ENCODE peak calls at places on chromosomes 3 and 15, in seven cellular contexts. R is neuronal stem cell; I is fibroblast of lung; P is CD4-positive, CD25-positive, alpha-beta regulatory T cell; C is transverse colon; N is sigmoid colon; T is mesendoderm. E is an unnamed sample.

GRCh38 chr15:48636511-48636910 is 9.0 kb downstream of the FBN1 start:
- DNase-seq in R (no peak), I (no peak), P (no peak), C (no peak), N (no peak), T (no peak), E (no peak)

GRCh38 chr3:15629860-15630597 is 28.5 kb downstream of the BTD start:
- DNase-seq in R (peak; percentile 40), I (peak; percentile 89), P (peak; percentile 73), C (peak; percentile 65), N (peak; percentile 85), T (peak; percentile 89), E (peak; percentile 72)

GRCh38 chr3:108818404-108818803 is 4.2 kb upstream of the TRAT1 start:
- DNase-seq in R (peak; percentile 11), I (no peak), P (peak; percentile 69), C (peak; percentile 47), N (no peak), T (peak; percentile 83), E (peak; percentile 26)

GRCh38 chr3:149621218-149622005 is 36.4 kb downstream of the WWTR1 start:
- DNase-seq in R (no peak), I (peak; percentile 91), P (no peak), C (no peak), N (no peak), T (no peak), E (no peak)

GRCh38 chr3:120393252-120393651 is 44.1 kb upstream of the LRRC58 start:
- DNase-seq in R (no peak), I (no peak), P (no peak), C (no peak), N (no peak), T (no peak), E (no peak)

GRCh38 chr3:189606774-189607173 is 24.4 kb upstream of the TP63 start:
- DNase-seq in R (no peak), I (no peak), P (no peak), C (no peak), N (no peak), T (no peak), E (no peak)

GRCh38 chr3:163916596-163917560 is 1161.4 kb downstream of the SI start:
- DNase-seq in R (peak; percentile 3), I (no peak), P (no peak), C (no peak), N (no peak), T (peak; percentile 35), E (no peak)

GRCh38 chr3:187550446-187550845 is 119.7 kb downstream of the SST start:
- DNase-seq in R (no peak), I (no peak), P (no peak), C (no peak), N (no peak), T (no peak), E (no peak)

GRCh38 chr3:48318831-48319512 is 14.5 kb downstream of the SPINK8 start:
- DNase-seq in R (no peak), I (no peak), P (no peak), C (no peak), N (no peak), T (no peak), E (no peak)

GRCh38 chr15:72042054-72042453 is 75.9 kb downstream of the MYO9A start:
- DNase-seq in R (no peak), I (no peak), P (no peak), C (no peak), N (no peak), T (no peak), E (no peak)

GRCh38 chr3:15501126-15501525 is 20.4 kb downstream of the COLQ start:
- DNase-seq in R (no peak), I (no peak), P (no peak), C (no peak), N (no peak), T (no peak), E (no peak)

GRCh38 chr15:29805043-29805707 is 17.1 kb downstream of the TJP1 start:
- DNase-seq in R (no peak), I (peak; percentile 94), P (no peak), C (no peak), N (no peak), T (no peak), E (no peak)

GRCh38 chr3:165683947-165684346 is 153.3 kb downstream of the BCHE start:
- DNase-seq in R (no peak), I (peak; percentile 22), P (no peak), C (no peak), N (no peak), T (no peak), E (no peak)

GRCh38 chr3:165682734-165683133 is 154.5 kb downstream of the BCHE start:
- DNase-seq in R (no peak), I (no peak), P (no peak), C (no peak), N (no peak), T (no peak), E (no peak)
- H3K4me3 ChIP-seq in R (no peak overlapping the region), I (no peak overlapping the region), P (no peak overlapping the region), C (no peak overlapping the region), N (no peak overlapping the region), T (no peak overlapping the region), E (no peak overlapping the region)

GRCh38 chr15:96699871-96700401 is 369.4 kb downstream of the NR2F2 start:
- DNase-seq in R (no peak), I (no peak), P (no peak), C (no peak), N (no peak), T (peak; percentile 85), E (peak; percentile 11)

GRCh38 chr15:96701876-96702275 is 371.4 kb downstream of the NR2F2 start:
- DNase-seq in R (no peak), I (peak; percentile 2), P (no peak), C (no peak), N (no peak), T (no peak), E (no peak)

GRCh38 chr15:96703794-96704550 is 373.5 kb downstream of the NR2F2 start:
- DNase-seq in R (no peak), I (peak; percentile 37), P (no peak), C (no peak), N (no peak), T (no peak), E (no peak)

GRCh38 chr15:96701443-96701842 is 370.9 kb downstream of the NR2F2 start:
- DNase-seq in R (no peak), I (peak; percentile 5), P (no peak), C (no peak), N (no peak), T (no peak), E (no peak)

DNA sequence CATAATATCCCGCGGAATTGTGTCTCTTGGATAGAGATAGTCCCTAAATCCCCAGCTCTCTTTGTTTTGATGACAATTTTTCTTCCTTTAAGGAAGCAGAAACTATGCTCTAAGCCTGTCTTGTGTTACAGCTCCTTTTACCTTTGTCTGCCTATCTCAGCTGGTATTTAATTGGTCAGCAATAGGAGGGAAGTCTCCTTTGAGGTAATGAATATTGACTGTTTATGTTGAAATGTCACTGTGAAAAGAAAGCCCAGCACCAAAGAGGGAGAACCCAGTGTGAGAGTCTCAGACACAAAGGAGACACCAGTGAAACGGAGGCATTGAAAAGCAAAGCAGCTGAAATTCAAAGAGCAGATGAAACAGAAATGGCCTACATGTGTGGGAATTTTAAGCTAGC is 372.6 kb downstream of the NR2F2 start:
- DNase-seq in R (peak; percentile 57), I (no peak), P (no peak), C (no peak), N (no peak), T (peak; percentile 8), E (peak; percentile 2)
- H3K27me3 ChIP-seq in R (no peaks in the 10 kb centered on the region), I (no peaks in the 10 kb centered on the region), P (no peaks in the 10 kb centered on the region), C (peaks cover 10% of the 10 kb centered on the region), N (no peaks in the 10 kb centered on the region), T (no peaks in the 10 kb centered on the region), E (no peaks in the 10 kb centered on the region)

GRCh38 chr3:123657578-123657977 is 72.7 kb upstream of the HACD2 start:
- DNase-seq in R (no peak), I (peak; percentile 62), P (no peak), C (peak; percentile 35), N (no peak), T (no peak), E (no peak)
- H3K36me3 ChIP-seq in R (peaks cover 28% of the 10 kb centered on the region), I (peaks cover 7% of the 10 kb centered on the region), P (no peaks in the 10 kb centered on the region), C (no peaks in the 10 kb centered on the region), N (peaks cover 23% of the 10 kb centered on the region), T (no peaks in the 10 kb centered on the region), E (no peaks in the 10 kb centered on the region)

GRCh38 chr15:70475439-70475781 is 287.9 kb downstream of the UACA start:
- DNase-seq in R (no peak), I (no peak), P (no peak), C (no peak), N (no peak), T (no peak), E (no peak)

GRCh38 chr15:70475921-70476320 is 287.4 kb downstream of the UACA start:
- DNase-seq in R (no peak), I (no peak), P (no peak), C (no peak), N (no peak), T (no peak), E (no peak)

GRCh38 chr15:70474367-70474681 is 289.0 kb downstream of the UACA start:
- DNase-seq in R (no peak), I (no peak), P (no peak), C (no peak), N (peak; percentile 80), T (no peak), E (no peak)

GRCh38 chr15:70473623-70474366 is 289.6 kb downstream of the UACA start:
- DNase-seq in R (no peak), I (peak; percentile 57), P (no peak), C (no peak), N (no peak), T (no peak), E (no peak)

DNA sequence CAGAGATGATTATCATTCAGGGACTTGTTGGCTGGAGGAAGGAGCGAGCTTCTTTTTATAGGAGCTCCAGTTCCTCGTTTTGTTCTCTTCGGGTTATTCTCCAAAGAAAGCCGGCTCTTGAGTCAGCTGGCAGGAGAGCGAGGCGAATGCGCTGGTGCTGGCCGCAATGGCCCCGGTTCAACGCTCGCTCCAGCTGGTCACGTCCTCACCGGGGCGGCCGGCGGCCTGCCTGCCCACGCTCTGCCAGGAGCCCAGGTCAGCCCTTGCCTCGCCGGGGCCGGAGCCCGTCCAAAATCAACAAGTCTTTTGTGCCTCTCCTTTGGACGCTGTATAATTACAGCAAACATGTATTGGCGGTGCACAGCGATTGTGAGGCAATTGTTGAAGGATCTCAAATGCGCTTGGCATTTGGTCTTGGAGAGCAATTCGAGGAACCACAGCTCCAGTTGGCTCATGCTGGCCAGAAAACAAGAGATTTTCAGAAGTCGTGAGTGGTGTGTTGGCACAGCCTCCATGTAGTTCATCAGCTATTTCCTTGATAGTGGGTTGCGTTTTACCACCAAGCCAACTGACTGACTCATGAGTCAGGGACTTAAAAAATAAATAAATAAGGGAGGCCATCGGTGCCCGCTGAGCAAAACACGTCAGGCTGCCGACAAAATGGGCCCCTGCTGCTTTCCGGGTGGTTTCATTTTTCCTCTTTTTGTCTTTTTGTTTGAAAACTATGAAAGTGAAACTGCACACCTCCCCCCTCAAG is 288.5 kb downstream of the UACA start:
- DNase-seq in R (no peak), I (peak; percentile 99), P (no peak), C (no peak), N (peak; percentile 83), T (no peak), E (no peak)
- H3K4me3 ChIP-seq in R (no peak overlapping the region), I (peak overlapping the region; percentile 22), P (no peak overlapping the region), C (no peak overlapping the region), N (no peak overlapping the region), T (no peak overlapping the region), E (no peak overlapping the region)

GRCh38 chr15:69548771-69549170 is 96.2 kb downstream of the RPLP1 start:
- DNase-seq in R (no peak), I (no peak), P (no peak), C (no peak), N (no peak), T (no peak), E (no peak)
- H3K27me3 ChIP-seq in R (no peaks in the 10 kb centered on the region), I (peaks cover 7% of the 10 kb centered on the region), P (no peaks in the 10 kb centered on the region), C (no peaks in the 10 kb centered on the region), N (no peaks in the 10 kb centered on the region), T (no peaks in the 10 kb centered on the region), E (no peaks in the 10 kb centered on the region)

E was measured in H7.